ENCODE peak calls at places on chromosomes 2 and 18, in ten cellular contexts. N, Z, B, S, Y, V, F, C, P and I are unnamed samples.

GRCh38 chr2:96146151-96146880 is 1.1 kb upstream of the DUSP2 start:
- DNase-seq in Y (peak; percentile 24), C (no peak), P (no peak), N (no peak), B (no peak), F (peak; percentile 58), Z (peak; percentile 50), S (no peak), V (peak; percentile 74), I (no peak)

GRCh38 chr2:112321375-112322320 is 46.3 kb downstream of the ZC3H6 start:
- DNase-seq in F (peak; percentile 42), N (no peak), Z (no peak), Y (no peak), S (no peak), C (no peak), B (no peak), V (no peak), P (no peak), I (no peak)

GRCh38 chr18:80004600-80005342 is 16.4 kb upstream of the TXNL4A start:
- DNase-seq in V (no peak), P (no peak), F (no peak), C (no peak), S (no peak), Y (no peak), N (no peak), B (no peak), Z (no peak), I (no peak)

GRCh38 chr2:120481446-120482194 is 135.7 kb downstream of the INHBB start:
- DNase-seq in Z (no peak), S (no peak), N (no peak), Y (no peak), V (no peak), C (no peak), F (no peak), P (no peak), B (no peak), I (no peak)

GRCh38 chr2:55047677-55048299 is 2.5 kb downstream of the RTN4 start:
- DNase-seq in B (peak; percentile 29), S (no peak), V (no peak), C (no peak), Z (peak; percentile 79), P (no peak), F (peak; percentile 79), Y (no peak), N (no peak), I (no peak)

GRCh38 chr2:220847587-220847986 is 724.5 kb downstream of the EPHA4 start:
- DNase-seq in C (peak; percentile 10), S (no peak), Y (no peak), V (no peak), Z (no peak), N (no peak), F (peak; percentile 99), B (no peak), P (no peak), I (no peak)

GRCh38 chr2:200767111-200767885 is 44.4 kb upstream of the BZW1 start:
- DNase-seq in Z (no peak), F (peak; percentile 57), S (no peak), B (no peak), P (no peak), N (no peak), Y (no peak), V (no peak), C (no peak), I (no peak)

GRCh38 chr2:85606116-85606455 is 3.6 kb upstream of the TMEM150A start:
- DNase-seq in Y (no peak), B (no peak), N (no peak), C (no peak), F (no peak), S (no peak), V (no peak), P (no peak), Z (no peak), I (no peak)

GRCh38 chr2:127811397-127811860 is 458 bp upstream of the WDR33 start:
- DNase-seq in Y (no peak), V (no peak), F (no peak), C (no peak), Z (no peak), S (no peak), P (no peak), N (no peak), B (no peak), I (no peak)

GRCh38 chr2:32864337-32864736 is 82.4 kb upstream of the LTBP1 start:
- DNase-seq in Y (no peak), C (no peak), V (no peak), F (no peak), S (no peak), Z (no peak), P (no peak), B (no peak), N (no peak), I (no peak)

GRCh38 chr18:62505669-62506494 is 16.9 kb upstream of the ZCCHC2 start:
- DNase-seq in C (no peak), B (no peak), S (no peak), Z (peak; percentile 80), V (no peak), Y (no peak), P (no peak), N (no peak), F (peak; percentile 24), I (no peak)

GRCh38 chr2:131010566-131010965 is 82.7 kb downstream of the FAM168B start:
- DNase-seq in Z (no peak), V (no peak), F (no peak), B (no peak), C (no peak), S (no peak), P (no peak), Y (no peak), N (no peak), I (no peak)

GRCh38 chr2:240236217-240237111 is 96.0 kb upstream of the OTOS start:
- DNase-seq in P (peak; percentile 43), Z (no peak), S (no peak), Y (no peak), N (peak; percentile 62), C (no peak), B (no peak), F (no peak), V (no peak), I (no peak)

GRCh38 chr2:203687161-203687560 is 19.3 kb upstream of the CD28 start:
- DNase-seq in B (no peak), Y (no peak), P (no peak), C (no peak), F (peak; percentile 88), S (no peak), N (no peak), Z (no peak), V (no peak), I (no peak)